ENCODE peak calls at places on chromosomes 4 and X, in seven cellular contexts. I is AG09319, L is astrocyte, N is NCI-H1092, O is cardiac fibroblast, G is GM04504, R is brain microvascular endothelial cell. E is an unnamed sample.

GRCh38 chrX:113384628-113385027 is 544.0 kb upstream of the AMOT start:
- DNase-seq in G (peak), O (peak), L (peak), R (no peak), N (no peak), I (peak), E (no peak)

GRCh38 chr4:40264497-40264896 is 67.7 kb downstream of the RHOH start:
- DNase-seq in L (peak), R (peak), O (peak), I (peak), G (peak), N (no peak), E (no peak)

GRCh38 chr4:11471613-11472012 is 42.9 kb upstream of the HS3ST1 start:
- DNase-seq in R (no peak), G (no peak), L (no peak), N (no peak), O (peak), I (no peak), E (no peak)

GRCh38 chr4:186097386-186097785 is 7.1 kb upstream of the FAM149A start:
- DNase-seq in L (no peak), I (no peak), O (no peak), G (no peak), R (no peak), N (no peak), E (no peak)

GRCh38 chr4:188109157-188109755 is at the start of gene TRIML2:
- DNase-seq in N (no peak), L (no peak), I (no peak), R (no peak), G (no peak), O (no peak), E (no peak)

GRCh38 chr4:19380600-19380999 is 871.1 kb upstream of the SLIT2 start:
- DNase-seq in O (no peak), R (no peak), I (no peak), L (peak), N (no peak), G (no peak), E (no peak)

GRCh38 chrX:5965406-5965805 is 263.3 kb downstream of the NLGN4X start:
- DNase-seq in O (no peak), L (no peak), G (no peak), I (no peak), N (no peak), R (no peak), E (no peak)

GRCh38 chr4:80540785-80541469 is 205.4 kb downstream of the CFAP299 start:
- DNase-seq in R (no peak), N (no peak), I (peak), O (no peak), G (no peak), L (peak), E (no peak)

GRCh38 chrX:40414335-40414734 is 166.4 kb upstream of the ATP6AP2 start:
- DNase-seq in R (no peak), I (no peak), N (no peak), O (no peak), L (no peak), G (no peak), E (no peak)

GRCh38 chr4:154329939-154330338 is 161.7 kb downstream of the DCHS2 start:
- DNase-seq in O (peak), I (peak), L (no peak), G (peak), N (no peak), R (no peak), E (no peak)

GRCh38 chr4:122990891-122991290 is 68.5 kb upstream of the NUDT6 start:
- DNase-seq in R (no peak), O (no peak), L (no peak), I (no peak), N (no peak), G (no peak), E (no peak)

GRCh38 chr4:140188975-140189374 is 35.0 kb upstream of the MAML3 start:
- DNase-seq in R (peak), I (peak), O (peak), G (peak), L (peak), N (no peak), E (peak)

GRCh38 chrX:77436682-77437081 is 10.5 kb upstream of the FGF16 start:
- DNase-seq in N (no peak), O (no peak), G (no peak), I (no peak), R (peak), L (peak), E (no peak)

E was measured in smooth muscle cell of the brain vasculature.